ENCODE peak calls at places on chromosomes 11 and 22, in seven cellular contexts. V is heart left ventricle; R is IMR-90; K is SJCRH30; D is CD8-positive, alpha-beta T cell; J is GM23248; I is CD8-positive, alpha-beta memory T cell. S is an unnamed sample.

GRCh38 chr11:106331163-106331562 is 253.7 kb downstream of the AASDHPPT start:
- DNase-seq in I (no peak), J (peak; percentile 33), D (no peak), V (no peak), R (no peak), K (no peak), S (no peak)

GRCh38 chr11:43327987-43328386 is 16.2 kb downstream of the API5 start:
- DNase-seq in J (peak; percentile 79), V (no peak), D (no peak), I (no peak), R (peak; percentile 99), K (peak; percentile 22), S (no peak)

GRCh38 chr11:103988595-103988969 is 47.9 kb upstream of the DDI1 start:
- DNase-seq in J (peak; percentile 54), K (no peak), R (peak; percentile 85), I (no peak), D (no peak), V (no peak), S (no peak)

GRCh38 chr11:80886684-80887083 is 1445.9 kb upstream of the TENM4 start:
- DNase-seq in D (no peak), V (no peak), R (no peak), K (no peak), I (no peak), J (no peak), S (no peak)

GRCh38 chr11:48001438-48002021 is 21.2 kb downstream of the PTPRJ start:
- DNase-seq in R (peak; percentile 94), I (peak; percentile 95), J (peak; percentile 73), D (peak; percentile 77), V (no peak), K (no peak), S (no peak)

GRCh38 chr22:40817737-40818136 is 1.4 kb downstream of the SLC25A17 start:
- DNase-seq in J (no peak), D (no peak), R (no peak), V (no peak), K (no peak), I (no peak), S (no peak)

GRCh38 chr11:102410382-102410784 is 42.2 kb downstream of the TMEM123 start:
- DNase-seq in J (peak; percentile 42), K (peak; percentile 28), I (no peak), R (peak; percentile 62), D (no peak), V (no peak), S (no peak)

GRCh38 chr11:114379394-114380069 is 20.8 kb downstream of the C11orf71 start:
- DNase-seq in V (no peak), D (no peak), R (no peak), J (no peak), K (no peak), I (no peak), S (no peak)

GRCh38 chr11:29018631-29019030 is 910.4 kb downstream of the METTL15 start:
- DNase-seq in V (no peak), D (no peak), R (peak; percentile 89), I (no peak), K (no peak), J (peak; percentile 87), S (no peak)

GRCh38 chr22:37427711-37428635 is 694 bp upstream of the ELFN2 start:
- DNase-seq in I (no peak), K (no peak), D (no peak), J (peak; percentile 23), R (no peak), V (no peak), S (no peak)

GRCh38 chr11:47396049-47396320 is 12.4 kb upstream of the SLC39A13 start:
- DNase-seq in K (no peak), V (no peak), J (no peak), D (no peak), I (no peak), R (no peak), S (no peak)

GRCh38 chr11:61700221-61700620 is 20.0 kb downstream of the DAGLA start:
- DNase-seq in D (no peak), R (peak; percentile 51), I (no peak), V (no peak), J (peak; percentile 77), K (peak; percentile 28), S (no peak)

GRCh38 chr11:92227954-92228935 is 3.6 kb downstream of the FAT3 start:
- DNase-seq in K (peak; percentile 74), V (no peak), J (peak; percentile 46), D (no peak), I (no peak), R (no peak), S (no peak)

GRCh38 chr22:20130319-20130718 is 1.3 kb upstream of the ZDHHC8 start:
- DNase-seq in R (no peak), V (no peak), I (no peak), D (no peak), K (no peak), J (no peak), S (no peak)

GRCh38 chr11:65181569-65182257 is at the start of gene CAPN1:
- DNase-seq in D (peak; percentile 62), V (peak; percentile 91), R (peak; percentile 89), K (peak; percentile 77), J (peak; percentile 88), I (peak; percentile 60), S (peak; percentile 72)

GRCh38 chr22:41288245-41288946 is 2.4 kb upstream of the RANGAP1 start:
- DNase-seq in J (peak; percentile 82), V (no peak), K (peak; percentile 33), D (no peak), R (peak; percentile 88), I (no peak), S (no peak)

GRCh38 chr11:63551889-63552266 is 11.3 kb downstream of the PLAAT2 start:
- DNase-seq in R (no peak), J (no peak), V (no peak), D (peak; percentile 34), I (peak; percentile 48), K (no peak), S (no peak)

GRCh38 chr22:16717699-16718558 is 107.3 kb downstream of the XKR3 start:
- DNase-seq in D (no peak), V (no peak), R (no peak), K (no peak), I (no peak), J (peak; percentile 0), S (peak; percentile 8)

GRCh38 chr11:68678031-68678441 is 6.3 kb upstream of the GAL start:
- DNase-seq in R (no peak), D (no peak), V (no peak), I (no peak), K (no peak), J (no peak), S (no peak)

GRCh38 chr11:66953431-66953833 is 4.8 kb downstream of the PC start:
- DNase-seq in J (no peak), I (no peak), D (no peak), R (no peak), K (no peak), V (no peak), S (no peak)

GRCh38 chr11:66951135-66951534 is 7.0 kb downstream of the PC start:
- DNase-seq in V (no peak), D (no peak), K (no peak), J (no peak), R (no peak), I (no peak), S (no peak)

GRCh38 chr11:66951927-66952337 is 6.3 kb downstream of the PC start:
- DNase-seq in J (no peak), I (no peak), R (peak; percentile 60), K (peak; percentile 93), D (no peak), V (no peak), S (no peak)

DNA sequence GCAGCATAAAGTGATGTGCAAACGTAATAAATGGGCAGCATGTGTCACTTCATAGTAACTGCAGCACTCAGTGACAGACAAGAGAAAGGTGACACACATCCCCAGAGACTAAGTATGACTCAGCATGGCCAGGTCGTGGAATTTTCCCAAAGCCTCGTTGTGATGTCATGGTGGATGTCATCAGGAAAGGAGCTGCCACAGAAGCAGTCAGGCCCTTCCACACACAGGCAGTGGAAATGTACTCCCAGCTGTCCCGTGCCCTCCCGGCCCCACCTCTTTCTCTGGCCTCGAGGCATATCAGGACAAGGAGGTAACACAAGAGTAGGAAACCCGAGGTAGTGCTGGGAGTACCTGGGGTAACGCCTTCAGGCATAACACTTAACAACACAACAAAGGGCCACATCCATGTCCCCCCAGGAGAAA is 8.1 kb downstream of the PC start:
- DNase-seq in J (peak; percentile 85), V (no peak), K (peak; percentile 82), R (peak; percentile 94), D (no peak), I (no peak), S (peak; percentile 15)
- H3K27ac ChIP-seq in J (peak overlapping the region; percentile 32), V (no peak overlapping the region), K (peak overlapping the region; percentile 33), R (peak overlapping the region; percentile 24), D (no peak overlapping the region), I (peak overlapping the region; percentile 11), S (no peak overlapping the region)

GRCh38 chr11:17389205-17389956 is 922 bp upstream of the KCNJ11 start:
- DNase-seq in R (peak; percentile 11), V (peak; percentile 78), J (peak; percentile 50), K (peak; percentile 88), D (peak; percentile 87), I (peak; percentile 76), S (peak; percentile 87)
- H3K4me3 ChIP-seq in R (peak overlapping the region; percentile 21), V (peak overlapping the region; percentile 56), J (peak overlapping the region; percentile 34), K (peak overlapping the region; percentile 74), D (peak overlapping the region; percentile 75), I (peak overlapping the region; percentile 74), S (peak overlapping the region; percentile 62)

GRCh38 chr11:95067042-95067827 is 516 bp downstream of the SRSF8 start:
- DNase-seq in V (peak; percentile 92), D (peak; percentile 68), I (peak; percentile 76), R (peak; percentile 72), K (peak; percentile 73), J (peak; percentile 91), S (peak; percentile 82)
- H3K27ac ChIP-seq in V (peak overlapping the region; percentile 93), D (peak overlapping the region; percentile 90), I (peak overlapping the region; percentile 96), R (peak overlapping the region; percentile 85), K (peak overlapping the region; percentile 67), J (peak overlapping the region; percentile 85), S (peak overlapping the region; percentile 91)

GRCh38 chr11:67631427-67631826 is 1.7 kb upstream of the NUDT8 start:
- DNase-seq in K (no peak), J (no peak), D (no peak), R (no peak), V (peak; percentile 29), I (no peak), S (no peak)
- H3K4me3 ChIP-seq in K (no peak overlapping the region), J (no peak overlapping the region), D (no peak overlapping the region), R (no peak overlapping the region), V (no peak overlapping the region), I (no peak overlapping the region), S (no peak overlapping the region)